ENCODE peak calls at places on chromosome 21, in six cellular contexts. K, E, W, B, Z and S are unnamed samples.

GRCh38 chr21:16192900-16193299 is 463.1 kb downstream of the USP25 start:
- DNase-seq in B (peak; percentile 21), K (peak; percentile 29), Z (no peak), W (no peak), E (no peak), S (peak; percentile 58)

GRCh38 chr21:15552914-15553491 is 176.8 kb upstream of the USP25 start:
- DNase-seq in E (peak; percentile 45), W (no peak), K (peak; percentile 53), Z (no peak), B (no peak), S (no peak)

GRCh38 chr21:44750675-44751025 is 39.3 kb upstream of the TSPEAR start:
- DNase-seq in B (no peak), W (peak; percentile 34), K (no peak), Z (peak; percentile 12), E (no peak), S (no peak)

GRCh38 chr21:32336711-32337110 is 38.1 kb downstream of the MRAP start:
- DNase-seq in E (no peak), K (peak; percentile 18), W (no peak), Z (no peak), B (no peak), S (no peak)

GRCh38 chr21:25487046-25487594 is 120.2 kb downstream of the MRPL39 start:
- DNase-seq in K (no peak), Z (no peak), B (no peak), W (no peak), E (no peak), S (no peak)

GRCh38 chr21:29091032-29091431 is 17.6 kb upstream of the CCT8 start:
- DNase-seq in Z (no peak), E (no peak), B (no peak), K (peak; percentile 85), W (no peak), S (no peak)

GRCh38 chr21:44259082-44259705 is 2.5 kb downstream of the DNMT3L start:
- DNase-seq in K (no peak), E (no peak), W (no peak), Z (no peak), B (no peak), S (no peak)

GRCh38 chr21:26806734-26807372 is 38.4 kb downstream of the ADAMTS1 start:
- DNase-seq in K (no peak), B (no peak), E (no peak), Z (no peak), W (no peak), S (no peak)

GRCh38 chr21:39461419-39461818 is 9.6 kb downstream of the SH3BGR start:
- DNase-seq in E (no peak), Z (no peak), W (no peak), B (no peak), K (no peak), S (no peak)

GRCh38 chr21:14072761-14073535 is 137.8 kb downstream of the LIPI start:
- DNase-seq in Z (no peak), B (no peak), W (no peak), K (no peak), E (peak; percentile 49), S (no peak)

GRCh38 chr21:24210130-24210529 is 1397.2 kb downstream of the MRPL39 start:
- DNase-seq in K (no peak), Z (no peak), E (no peak), W (no peak), B (no peak), S (no peak)

GRCh38 chr21:43740497-43741156 is 21.7 kb downstream of the PDXK start:
- DNase-seq in B (no peak), Z (no peak), W (peak; percentile 87), K (peak; percentile 44), E (peak; percentile 81), S (peak; percentile 70)

GRCh38 chr21:31186916-31187315 is 148.6 kb upstream of the KRTAP19-8 start:
- DNase-seq in W (no peak), B (no peak), E (peak; percentile 19), K (no peak), Z (no peak), S (no peak)

GRCh38 chr21:14900611-14901010 is 164.2 kb downstream of the NRIP1 start:
- DNase-seq in Z (no peak), B (no peak), E (no peak), W (no peak), K (peak; percentile 47), S (no peak)

GRCh38 chr21:17784604-17785402 is 34.4 kb downstream of the C21orf91 start:
- DNase-seq in B (no peak), Z (no peak), W (no peak), K (no peak), E (no peak), S (no peak)

GRCh38 chr21:31310750-31311149 is 33.3 kb downstream of the TIAM1 start:
- DNase-seq in K (peak; percentile 57), B (no peak), E (peak; percentile 71), Z (no peak), W (no peak), S (no peak)

GRCh38 chr21:42495765-42496119 is 282 bp downstream of the RSPH1 start:
- DNase-seq in E (peak; percentile 49), Z (no peak), K (peak; percentile 37), W (no peak), B (no peak), S (no peak)

GRCh38 chr21:44612029-44612486 is at the start of gene KRTAP10-8:
- DNase-seq in B (no peak), Z (no peak), E (no peak), W (no peak), K (no peak), S (no peak)

GRCh38 chr21:32278068-32278467 is 781 bp downstream of the MIS18A start:
- DNase-seq in E (peak; percentile 33), Z (no peak), B (no peak), W (no peak), K (peak; percentile 20), S (no peak)

GRCh38 chr21:26834181-26834945 is 10.8 kb downstream of the ADAMTS1 start:
- DNase-seq in B (no peak), W (no peak), E (peak; percentile 44), K (peak; percentile 65), Z (no peak), S (no peak)

GRCh38 chr21:43864806-43865470 is at the start of gene AGPAT3:
- DNase-seq in E (peak; percentile 51), B (no peak), W (no peak), K (peak; percentile 70), Z (peak; percentile 56), S (peak; percentile 56)

GRCh38 chr21:16713331-16714114 is 799.3 kb upstream of the CXADR start:
- DNase-seq in K (peak; percentile 19), Z (no peak), W (no peak), E (no peak), B (no peak), S (no peak)

GRCh38 chr21:21463456-21463855 is 465.2 kb downstream of the NCAM2 start:
- DNase-seq in W (no peak), B (no peak), Z (no peak), K (peak; percentile 52), E (peak; percentile 4), S (no peak)

GRCh38 chr21:17679002-17679600 is 66.4 kb upstream of the BTG3 start:
- DNase-seq in W (no peak), K (peak; percentile 86), B (peak; percentile 29), E (peak; percentile 76), Z (no peak), S (no peak)

DNA sequence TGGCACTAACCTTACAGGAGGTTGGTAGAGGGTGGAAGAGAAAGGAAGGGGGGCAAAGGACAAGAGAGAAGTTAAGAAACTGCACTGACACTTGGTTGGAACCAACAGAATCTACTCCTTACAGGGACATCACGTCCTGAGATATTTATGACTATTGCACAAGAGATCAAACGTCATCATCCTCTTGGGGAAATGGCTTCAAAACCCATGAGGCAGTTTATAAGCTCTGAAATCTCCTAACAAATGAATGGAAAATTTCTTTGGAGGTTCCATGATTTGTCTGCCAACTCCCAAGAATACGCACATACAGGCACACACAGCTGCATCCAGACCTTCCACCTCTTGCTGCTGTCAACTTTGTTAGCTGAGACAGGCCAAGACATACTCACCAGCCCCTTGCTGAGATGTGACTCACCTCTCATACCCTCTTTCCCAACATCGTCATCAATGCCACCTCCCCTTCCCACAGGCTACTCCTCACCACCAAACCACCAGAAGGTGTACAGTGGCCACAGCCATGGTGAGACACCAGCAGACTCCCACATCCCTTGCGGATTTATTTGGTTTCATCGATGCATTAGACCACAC is 135.5 kb downstream of the SETD4 start:
- DNase-seq in W (no peak), Z (no peak), E (no peak), K (peak; percentile 11), B (peak; percentile 83), S (no peak)
- H3K27me3 ChIP-seq in W (no peaks in the 10 kb centered on the region), Z (no peaks in the 10 kb centered on the region), E (no peaks in the 10 kb centered on the region), K (no peaks in the 10 kb centered on the region), B (no peaks in the 10 kb centered on the region), S (no peaks in the 10 kb centered on the region)

DNA sequence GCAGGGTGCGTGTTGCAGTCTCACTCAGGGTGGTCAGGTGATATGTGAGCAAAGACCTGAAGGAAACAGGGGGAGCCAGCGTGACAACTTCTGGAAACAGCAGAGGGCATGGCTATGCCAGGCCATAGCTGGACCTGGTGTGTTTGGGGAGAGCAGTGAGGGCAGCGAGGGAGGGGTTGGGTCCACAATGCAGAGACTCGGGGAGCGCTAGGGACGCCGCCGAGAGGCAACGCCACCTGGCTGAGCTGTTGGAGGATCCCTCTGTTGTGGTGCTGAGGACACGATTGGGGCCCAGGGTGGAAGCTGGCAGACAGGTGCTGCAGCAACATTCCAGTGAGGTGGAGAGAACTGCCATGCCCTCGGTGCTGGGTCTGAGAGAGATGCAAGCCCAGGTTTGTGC is 26.6 kb upstream of the LSS start:
- DNase-seq in K (no peak), W (no peak), E (no peak), B (no peak), Z (no peak), S (no peak)
- H3K27me3 ChIP-seq in K (no peaks in the 10 kb centered on the region), W (no peaks in the 10 kb centered on the region), E (no peaks in the 10 kb centered on the region), B (no peaks in the 10 kb centered on the region), Z (no peaks in the 10 kb centered on the region), S (no peaks in the 10 kb centered on the region)

DNA sequence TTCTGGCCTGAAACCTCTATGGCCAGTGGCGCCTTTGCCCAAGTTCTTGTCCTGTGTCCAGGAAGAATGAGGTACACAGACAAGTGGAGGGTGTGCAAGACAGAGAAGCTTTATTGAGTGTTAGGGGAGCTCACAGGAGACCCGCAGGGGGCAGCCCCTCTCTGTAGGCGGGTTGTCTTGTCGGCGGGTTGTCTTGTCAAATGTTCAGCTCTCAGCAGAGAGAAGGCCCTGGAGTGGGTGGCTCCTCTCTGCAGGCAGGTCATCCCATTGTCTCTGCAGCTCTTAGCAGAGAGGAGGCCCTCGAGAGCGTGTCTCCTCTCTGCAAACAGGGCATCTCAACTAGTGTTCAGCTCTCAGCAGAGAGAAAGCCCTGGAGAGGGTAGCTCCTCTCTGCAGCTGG is 10.9 kb downstream of the COL6A2 start:
- DNase-seq in W (no peak), K (no peak), E (no peak), B (no peak), Z (no peak), S (no peak)
- H3K27me3 ChIP-seq in W (no peaks in the 10 kb centered on the region), K (no peaks in the 10 kb centered on the region), E (no peaks in the 10 kb centered on the region), B (no peaks in the 10 kb centered on the region), Z (no peaks in the 10 kb centered on the region), S (no peaks in the 10 kb centered on the region)

DNA sequence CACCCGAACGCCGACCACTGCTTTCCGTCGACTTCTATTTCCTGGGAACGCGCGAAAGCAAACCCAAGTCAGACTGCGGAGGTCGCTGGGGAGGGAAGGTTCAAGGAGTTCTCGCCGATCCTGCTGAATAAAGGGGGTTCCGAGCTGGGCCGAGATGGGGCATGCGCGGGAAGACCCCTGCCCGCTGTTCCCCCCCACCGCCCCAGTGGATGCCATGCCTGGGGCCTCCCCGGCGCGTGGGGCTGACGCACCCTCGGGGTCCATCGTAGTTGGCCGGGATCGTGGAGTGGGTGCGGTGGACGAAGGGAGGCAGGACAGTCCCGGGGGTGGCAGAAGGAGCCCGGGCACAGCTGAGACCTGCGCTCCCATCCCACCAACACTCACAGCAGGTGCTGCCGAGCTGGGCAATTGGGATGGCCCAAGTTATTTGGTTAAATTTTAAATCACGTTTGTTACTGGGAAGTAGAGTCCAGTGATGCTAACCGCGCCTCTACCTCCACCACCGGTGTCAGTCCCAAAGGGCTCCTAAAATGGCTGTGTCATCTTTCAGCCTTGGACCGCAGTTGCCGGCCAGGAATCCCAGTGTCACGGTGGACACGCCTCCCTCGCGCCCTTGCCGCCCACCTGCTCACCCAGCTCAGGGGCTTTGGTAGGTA is 745 bp downstream of the MX1 start:
- DNase-seq in B (no peak), W (peak; percentile 62), Z (no peak), E (peak; percentile 51), K (no peak), S (peak; percentile 43)
- H3K27me3 ChIP-seq in B (peaks cover 7% of the 10 kb centered on the region), W (no peaks in the 10 kb centered on the region), Z (no peaks in the 10 kb centered on the region), E (peaks cover 42% of the 10 kb centered on the region), K (peaks cover 11% of the 10 kb centered on the region), S (no peaks in the 10 kb centered on the region)